ENCODE peak calls at places on chromosomes 13 and 19, in eight cellular contexts. W, O, R, F, A, Y, M and I are unnamed samples.

GRCh38 chr19:51480590-51480989 is 2.3 kb downstream of the CEACAM18 start:
- DNase-seq in O (no peak), W (no peak), M (no peak), F (no peak), Y (no peak), A (no peak), R (no peak), I (no peak)

GRCh38 chr19:30666301-30666803 is 294.2 kb downstream of the ZNF536 start:
- DNase-seq in A (peak), M (no peak), O (peak), Y (no peak), F (peak), R (no peak), W (peak), I (no peak)

GRCh38 chr19:50908311-50908710 is 2.9 kb downstream of the KLK4 start:
- DNase-seq in O (no peak), M (no peak), A (no peak), W (no peak), F (no peak), R (no peak), Y (no peak), I (no peak)

GRCh38 chr13:34246511-34246910 is 428.6 kb downstream of the RFC3 start:
- DNase-seq in Y (no peak), F (no peak), W (no peak), O (peak), M (no peak), A (no peak), R (no peak), I (no peak)

GRCh38 chr13:113187263-113187669 is 21.2 kb downstream of the PCID2 start:
- DNase-seq in O (peak), W (peak), M (peak), R (no peak), Y (peak), F (peak), A (peak), I (peak)

GRCh38 chr13:74068471-74068870 is 65.7 kb downstream of the KLF12 start:
- DNase-seq in F (no peak), W (no peak), O (no peak), A (no peak), M (no peak), Y (no peak), R (no peak), I (no peak)

GRCh38 chr19:27986299-27986698 is 1226.7 kb downstream of the UQCRFS1 start:
- DNase-seq in M (no peak), R (no peak), O (no peak), A (no peak), F (no peak), Y (no peak), W (no peak), I (no peak)

GRCh38 chr19:33868821-33869412 is 72.2 kb downstream of the KCTD15 start:
- DNase-seq in A (peak), M (no peak), W (peak), F (peak), O (peak), R (peak), Y (no peak), I (no peak)

GRCh38 chr13:44734204-44734707 is 158.1 kb upstream of the TSC22D1 start:
- DNase-seq in M (no peak), W (peak), O (peak), A (no peak), F (no peak), R (peak), Y (no peak), I (no peak)

GRCh38 chr13:74129500-74130144 is 4.6 kb downstream of the KLF12 start:
- DNase-seq in W (no peak), Y (no peak), O (peak), F (no peak), R (no peak), M (no peak), A (peak), I (no peak)

GRCh38 chr19:30145467-30145866 is 203.4 kb downstream of the URI1 start:
- DNase-seq in F (no peak), R (no peak), W (no peak), O (no peak), Y (no peak), A (no peak), M (no peak), I (no peak)

GRCh38 chr13:102183509-102184182 is 218.2 kb downstream of the FGF14 start:
- DNase-seq in F (no peak), Y (no peak), W (no peak), R (no peak), M (no peak), A (no peak), O (no peak), I (no peak)

GRCh38 chr13:70967564-70967963 is 859.3 kb upstream of the KLHL1 start:
- DNase-seq in R (no peak), M (no peak), Y (no peak), W (no peak), O (no peak), A (no peak), F (no peak), I (no peak)

GRCh38 chr13:36428083-36428482 is 4.2 kb upstream of the CCNA1 start:
- DNase-seq in M (no peak), A (no peak), R (no peak), F (no peak), Y (no peak), O (peak), W (no peak), I (no peak)

GRCh38 chr13:110129076-110129475 is 177.9 kb downstream of the COL4A1 start:
- DNase-seq in W (no peak), R (no peak), A (no peak), F (no peak), M (no peak), O (no peak), Y (no peak), I (no peak)

GRCh38 chr19:41932259-41933130 is 4.2 kb upstream of the ERFL start:
- DNase-seq in Y (no peak), O (no peak), F (no peak), M (no peak), R (no peak), A (no peak), W (no peak), I (no peak)

GRCh38 chr19:16608290-16608704 is 19.7 kb downstream of the MED26 start:
- DNase-seq in W (no peak), M (peak), R (no peak), Y (no peak), O (peak), A (peak), F (no peak), I (no peak)

GRCh38 chr13:49532593-49532992 is 36.8 kb downstream of the PHF11 start:
- DNase-seq in M (no peak), O (no peak), A (no peak), W (no peak), R (no peak), F (no peak), Y (no peak), I (no peak)

GRCh38 chr19:19539738-19540703 is 2.0 kb downstream of the CILP2 start:
- DNase-seq in F (no peak), O (peak), Y (no peak), R (no peak), A (peak), M (no peak), W (peak), I (no peak)

GRCh38 chr13:42997381-42997780 is 5.3 kb upstream of the EPSTI1 start:
- DNase-seq in O (no peak), Y (no peak), M (no peak), A (no peak), F (no peak), R (no peak), W (no peak), I (no peak)

GRCh38 chr19:42268704-42269517 is at the start of gene CIC:
- DNase-seq in Y (peak), R (peak), F (peak), M (peak), A (peak), O (peak), W (peak), I (peak)

GRCh38 chr13:41700790-41701310 is 243.5 kb downstream of the RGCC start:
- DNase-seq in O (peak), A (no peak), R (no peak), F (peak), M (peak), Y (no peak), W (peak), I (peak)

GRCh38 chr13:99756281-99756680 is 215.3 kb downstream of the ZIC5 start:
- DNase-seq in R (no peak), A (no peak), Y (no peak), M (no peak), W (no peak), F (no peak), O (no peak), I (no peak)

GRCh38 chr13:51148952-51149573 is 38.0 kb upstream of the C13orf42 start:
- DNase-seq in W (peak), A (peak), R (peak), F (peak), M (no peak), O (peak), Y (no peak), I (peak)

GRCh38 chr13:25232937-25233515 is 54.3 kb downstream of the MTMR6 start:
- DNase-seq in W (no peak), M (no peak), F (no peak), A (no peak), Y (no peak), O (peak), R (no peak), I (peak)

GRCh38 chr19:16330368-16330801 is 5.8 kb downstream of the KLF2 start:
- DNase-seq in Y (peak), A (peak), R (no peak), O (peak), M (no peak), F (no peak), W (peak), I (peak)

GRCh38 chr19:11141937-11142527 is 13.6 kb downstream of the SPC24 start:
- DNase-seq in O (no peak), F (no peak), R (no peak), A (no peak), M (no peak), Y (no peak), W (no peak), I (no peak)
- TF ChIP-seq CTCF in O (no peak), F (no peak), R (no peak), A (no peak), M (peak), Y (no peak), W (peak), I (peak)

GRCh38 chr13:46321494-46322225 is 65.4 kb downstream of the RUBCNL start:
- DNase-seq in A (peak), W (peak), F (peak), O (peak), M (no peak), R (peak), Y (no peak), I (no peak)
- H3K4me3 ChIP-seq in A (no peak), W (no peak), F (no peak), O (no peak), M (no peak), R (no peak), Y (no peak), I (no peak)

DNA sequence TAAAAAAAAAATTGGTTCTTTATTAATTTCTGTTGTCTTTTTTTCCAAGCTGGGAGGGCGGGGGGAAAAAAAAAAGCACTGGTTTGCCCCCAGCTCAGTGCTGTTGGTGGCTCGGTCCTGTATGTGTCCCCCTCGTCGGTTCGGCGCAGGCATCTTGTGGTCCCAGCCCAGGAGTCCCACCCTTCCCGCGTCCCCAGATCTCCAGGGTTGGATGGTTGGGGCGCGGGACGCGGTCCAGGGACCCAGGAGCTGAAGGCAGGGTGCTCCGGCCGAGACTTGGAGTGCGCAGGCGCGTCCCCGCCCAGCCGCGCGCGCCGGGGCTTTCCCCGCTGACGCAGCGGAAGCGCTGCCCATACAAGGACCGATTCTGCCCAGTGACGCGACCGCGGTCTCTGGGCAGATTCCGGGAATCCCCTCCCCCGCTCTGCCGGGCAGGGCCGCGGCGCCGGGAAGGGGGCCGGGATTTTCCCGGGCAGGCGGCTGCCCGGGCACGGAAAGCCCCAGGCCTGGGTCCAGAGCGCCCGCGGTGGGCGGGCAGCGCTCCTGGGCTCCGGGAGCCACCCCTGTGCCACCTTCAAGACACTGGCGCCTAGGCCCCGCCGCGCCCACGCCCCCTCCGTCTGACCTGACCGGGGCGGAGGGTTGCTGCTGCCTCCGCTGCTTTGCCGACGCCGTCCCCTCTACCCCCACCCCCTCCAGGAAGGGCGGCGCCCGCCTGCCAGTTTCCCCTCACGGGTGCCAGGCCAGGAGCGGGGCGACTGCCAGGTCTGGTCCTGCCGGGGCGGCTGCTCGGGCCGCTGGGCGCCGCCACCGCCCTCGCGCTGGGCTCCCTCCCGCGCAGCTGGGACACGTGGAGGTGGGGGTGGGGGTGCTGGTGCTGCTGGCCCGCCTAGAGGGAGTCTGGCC is 2.3 kb downstream of the JUNB start:
- DNase-seq in F (peak), O (peak), M (peak), Y (peak), A (peak), R (peak), W (peak), I (peak)
- TF ChIP-seq CTCF in F (no peak), O (no peak), M (no peak), Y (peak), A (no peak), R (no peak), W (no peak), I (no peak)

DNA sequence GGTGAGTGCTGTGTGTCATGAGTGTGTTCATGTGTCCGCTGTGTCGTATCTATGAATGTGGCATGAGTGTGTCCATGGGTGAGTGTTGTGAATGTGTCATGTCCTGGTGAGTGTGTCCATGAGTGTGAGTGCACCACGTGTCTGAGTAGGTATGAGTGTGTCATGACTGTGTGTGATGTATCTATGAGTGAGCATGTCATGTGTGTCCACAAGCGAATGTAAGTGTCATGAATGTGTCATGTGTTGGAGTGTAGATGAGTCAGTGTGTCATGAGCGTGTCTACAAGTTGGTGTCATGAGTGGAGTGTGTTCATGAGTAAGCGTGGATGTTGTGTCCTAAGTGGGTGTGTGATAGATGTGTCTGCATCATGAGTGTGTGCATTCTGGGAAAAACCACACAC is 129.4 kb downstream of the TUBA3C start:
- DNase-seq in F (no peak), Y (no peak), M (no peak), R (no peak), O (no peak), W (no peak), A (no peak), I (no peak)
- H3K4me3 ChIP-seq in F (no peak), Y (no peak), M (no peak), R (no peak), O (no peak), W (no peak), A (no peak), I (no peak)

GRCh38 chr19:55094456-55095259 is 19.0 kb downstream of the EPS8L1 start:
- DNase-seq in O (no peak), R (no peak), M (no peak), F (no peak), Y (no peak), W (no peak), A (no peak), I (no peak)

GRCh38 chr19:55098716-55099556 is 18.5 kb downstream of the PPP1R12C start:
- DNase-seq in O (no peak), F (no peak), R (no peak), W (no peak), Y (no peak), M (no peak), A (no peak), I (no peak)

GRCh38 chr19:55097864-55098715 is 19.3 kb downstream of the PPP1R12C start:
- DNase-seq in M (no peak), Y (no peak), W (no peak), F (no peak), R (no peak), O (no peak), A (no peak), I (no peak)

GRCh38 chr19:55095260-55096060 is 19.8 kb downstream of the EPS8L1 start:
- DNase-seq in R (no peak), M (no peak), A (no peak), F (peak), Y (no peak), O (no peak), W (no peak), I (no peak)

GRCh38 chr19:55096061-55096701 is 20.5 kb downstream of the EPS8L1 start:
- DNase-seq in M (no peak), W (no peak), R (no peak), F (no peak), Y (no peak), A (no peak), O (no peak), I (no peak)
- TF ChIP-seq CTCF in M (no peak), W (no peak), R (no peak), F (no peak), Y (no peak), A (no peak), O (no peak), I (no peak)

DNA sequence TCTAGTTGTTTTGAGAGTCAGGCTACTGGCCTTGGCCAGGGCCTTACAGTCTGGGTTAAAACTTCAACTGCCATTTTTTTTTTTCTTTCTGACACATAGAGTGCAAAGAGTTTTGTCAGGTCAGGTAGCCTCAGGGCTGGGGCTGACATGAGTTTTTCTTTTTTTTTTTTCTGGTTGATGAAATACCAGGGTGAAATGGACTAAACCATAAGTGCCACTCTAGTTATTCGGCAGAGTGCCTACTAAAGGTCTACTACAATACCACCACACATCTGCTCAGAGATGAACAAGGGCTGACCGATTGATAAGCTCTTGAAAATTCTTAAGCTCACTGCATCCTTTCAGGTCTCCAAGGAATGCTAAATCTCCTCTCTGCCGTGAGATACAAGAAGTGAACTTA is 4.4 kb upstream of the ZNF320 start:
- DNase-seq in F (no peak), O (no peak), R (no peak), W (no peak), A (no peak), M (no peak), Y (no peak), I (no peak)
- H3K4me3 ChIP-seq in F (no peak), O (no peak), R (no peak), W (no peak), A (no peak), M (no peak), Y (no peak), I (no peak)